ENCODE peak calls at places on chromosomes 16 and 17, in eight cellular contexts. V is upper lobe of left lung, P is GM12878, T is GM23338, J is K562, A is Panc1, N is HepG2, B is HCT116. I is an unnamed sample.

GRCh38 chr17:35218901-35219300 is 24.0 kb upstream of the SLFN5 start:
- ATAC-seq in V (peak), P (no peak), T (no peak), J (no peak), A (no peak), N (no peak), B (no peak), I (no peak)

GRCh38 chr16:85370881-85371651 is 242.1 kb upstream of the GSE1 start:
- ATAC-seq in V (peak), P (no peak), T (peak), J (peak), A (no peak), N (no peak), B (no peak), I (peak)

GRCh38 chr16:84829168-84829965 is 9.6 kb downstream of the CRISPLD2 start:
- ATAC-seq in V (peak), P (no peak), T (no peak), J (peak), A (peak), N (no peak), B (peak), I (peak)

GRCh38 chr16:48583075-48584065 is 26.6 kb downstream of the N4BP1 start:
- ATAC-seq in V (peak), P (no peak), T (no peak), J (no peak), A (peak), N (no peak), B (no peak), I (no peak)

GRCh38 chr17:37430051-37430591 is 23.4 kb downstream of the TADA2A start:
- ATAC-seq in V (peak), P (peak), T (no peak), J (peak), A (no peak), N (no peak), B (no peak), I (no peak)

GRCh38 chr17:74318391-74318790 is 7.6 kb upstream of the KIF19 start:
- ATAC-seq in V (no peak), P (no peak), T (no peak), J (no peak), A (no peak), N (no peak), B (no peak), I (no peak)

GRCh38 chr16:65769055-65769465 is 597.4 kb upstream of the CDH5 start:
- ATAC-seq in V (no peak), P (no peak), T (no peak), J (peak), A (no peak), N (no peak), B (no peak), I (no peak)

GRCh38 chr17:77279448-77280303 is 138.9 kb downstream of the SEC14L1 start:
- ATAC-seq in V (peak), P (peak), T (no peak), J (peak), A (peak), N (peak), B (peak), I (no peak)

GRCh38 chr17:81612172-81612571 is 24.7 kb downstream of the NPLOC4 start:
- ATAC-seq in V (no peak), P (no peak), T (no peak), J (no peak), A (no peak), N (no peak), B (no peak), I (no peak)

GRCh38 chr16:83609178-83609577 is 198.6 kb upstream of the HSBP1 start:
- ATAC-seq in V (no peak), P (no peak), T (no peak), J (no peak), A (no peak), N (no peak), B (no peak), I (no peak)
- TF ChIP-seq POLR2AphosphoS5 in V (no peak), P (no peak), T (no peak), J (no peak), A (no peak), N (no peak), B (no peak), I (no peak)

DNA sequence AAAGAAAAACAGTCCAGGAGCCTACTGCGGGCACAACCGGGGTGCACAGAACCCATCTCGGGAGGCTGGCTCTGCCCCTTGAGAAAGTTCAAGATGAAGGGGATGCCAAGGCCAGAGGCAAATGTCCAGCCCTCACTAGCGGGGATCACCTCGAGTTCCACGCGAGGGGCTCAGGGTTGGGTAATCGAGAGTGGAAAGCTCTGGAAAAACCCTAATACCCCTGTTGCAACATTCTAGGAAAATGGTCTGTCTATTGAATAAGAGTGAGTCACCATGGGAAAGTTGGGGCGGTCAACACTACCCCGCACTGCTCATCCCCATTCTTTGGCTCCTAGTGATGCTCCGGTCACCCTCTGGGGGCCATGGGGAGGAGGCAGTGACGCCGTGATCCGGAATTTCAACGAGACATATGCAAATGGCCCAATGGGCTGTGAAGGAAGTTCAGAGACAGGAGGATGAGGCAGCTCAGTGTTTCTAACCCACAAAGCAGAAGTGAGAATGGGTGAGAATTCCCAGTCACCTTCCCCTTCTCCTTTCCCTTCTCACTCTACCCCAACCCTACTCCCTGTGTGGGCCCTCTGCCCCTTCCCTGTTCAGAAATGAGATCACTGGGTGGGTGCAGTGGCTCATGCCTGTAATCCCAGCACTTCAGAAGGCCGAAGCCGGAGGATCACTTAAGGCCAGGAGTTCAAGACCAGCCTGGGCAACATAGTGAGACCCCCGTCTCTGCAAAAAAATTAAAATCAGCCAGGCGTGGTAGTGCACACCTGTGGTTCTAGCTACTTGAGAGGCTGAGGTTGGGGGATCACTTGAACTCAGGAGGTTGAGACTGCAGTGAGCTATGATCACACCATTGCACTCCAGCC is 22.4 kb downstream of the SOCS3 start:
- ATAC-seq in V (peak), P (peak), T (no peak), J (no peak), A (no peak), N (no peak), B (no peak), I (no peak)
- TF ChIP-seq POLR2AphosphoS5 in V (peak), P (no peak), T (no peak), J (no peak), A (no peak), N (no peak), B (no peak), I (no peak)

GRCh38 chr16:27242868-27243590 is 25.5 kb downstream of the NSMCE1 start:
- ATAC-seq in V (peak), P (peak), T (peak), J (peak), A (peak), N (peak), B (no peak), I (peak)
- TF ChIP-seq POLR2AphosphoS5 in V (peak), P (peak), T (no peak), J (no peak), A (no peak), N (no peak), B (no peak), I (peak)

DNA sequence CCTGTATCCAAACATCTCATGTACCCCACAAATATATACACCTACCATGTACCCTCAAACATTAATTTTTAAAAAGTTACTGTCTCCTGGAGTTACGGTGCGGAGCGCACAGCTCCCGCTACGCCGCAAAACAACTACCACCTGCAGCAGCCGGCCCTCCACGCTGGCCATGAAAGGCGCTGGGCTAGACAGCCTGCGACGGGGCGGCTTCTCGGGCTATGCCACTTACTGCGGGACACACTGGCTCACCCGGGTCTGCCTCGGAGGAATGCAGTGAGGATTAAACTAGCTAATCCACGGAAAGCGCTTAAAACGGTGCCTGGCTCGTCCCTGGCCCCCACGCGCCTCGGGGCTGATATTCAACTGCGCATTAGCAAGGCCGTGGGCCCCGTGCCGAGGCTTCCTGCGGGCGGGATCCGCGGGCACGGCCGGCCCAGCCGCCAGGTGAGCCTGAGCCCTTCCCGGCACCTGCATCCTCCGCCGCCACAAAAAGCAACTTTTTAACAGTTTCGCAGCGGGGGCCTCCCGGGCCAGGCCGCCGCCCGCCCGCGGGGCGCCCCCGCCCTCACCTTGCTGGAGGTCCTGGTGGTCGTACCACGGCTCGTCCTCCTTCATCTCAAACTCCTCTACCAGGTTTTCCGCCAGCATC is 633 bp downstream of the CDR2 start:
- ATAC-seq in V (peak), P (peak), T (peak), J (peak), A (peak), N (peak), B (peak), I (no peak)
- TF ChIP-seq POLR2AphosphoS5 in V (no peak), P (peak), T (no peak), J (no peak), A (no peak), N (no peak), B (no peak), I (peak)

GRCh38 chr17:28748852-28749515 is 5.2 kb downstream of the TRAF4 start:
- ATAC-seq in V (no peak), P (no peak), T (no peak), J (no peak), A (peak), N (no peak), B (no peak), I (no peak)

GRCh38 chr17:28745777-28746473 is 2.1 kb downstream of the TRAF4 start:
- ATAC-seq in V (no peak), P (no peak), T (peak), J (no peak), A (peak), N (no peak), B (no peak), I (no peak)

GRCh38 chr17:28746611-28747045 is 2.8 kb downstream of the TRAF4 start:
- ATAC-seq in V (no peak), P (no peak), T (peak), J (no peak), A (no peak), N (no peak), B (no peak), I (no peak)

GRCh38 chr17:28747801-28748750 is 4.3 kb downstream of the TRAF4 start:
- ATAC-seq in V (no peak), P (no peak), T (no peak), J (no peak), A (no peak), N (no peak), B (no peak), I (no peak)

DNA sequence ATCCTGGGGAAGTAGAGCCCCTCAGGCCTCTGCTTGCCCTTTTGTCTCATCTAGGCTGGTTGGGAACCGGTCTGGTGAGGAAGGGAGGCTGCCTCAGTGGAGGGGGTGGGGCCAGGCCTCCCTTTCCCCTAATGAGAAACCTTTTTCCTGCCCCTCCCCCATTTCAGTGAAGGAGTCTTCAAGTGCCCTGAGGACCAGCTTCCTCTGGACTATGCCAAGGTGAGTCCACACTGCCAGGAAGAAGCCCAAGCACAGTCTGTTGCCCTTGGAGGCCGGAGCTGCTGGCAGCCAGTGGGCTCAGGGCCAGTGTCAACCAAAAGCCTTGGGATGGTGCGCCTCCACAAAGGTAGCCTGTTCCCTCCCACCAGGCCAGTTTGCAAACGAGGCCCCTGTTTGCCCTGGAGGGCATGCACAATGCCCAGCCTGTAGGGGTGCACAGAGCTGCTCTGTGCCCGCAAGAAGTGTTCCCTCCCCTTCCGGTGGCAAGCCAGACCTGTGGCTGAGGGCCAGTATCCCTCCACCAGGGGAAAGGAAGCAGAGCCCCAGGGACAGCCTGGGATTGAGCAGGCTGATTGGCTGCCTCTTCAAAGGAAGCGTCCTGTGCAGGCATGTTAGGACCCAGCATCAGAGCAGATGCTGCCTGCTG is 3.4 kb downstream of the TRAF4 start:
- ATAC-seq in V (no peak), P (no peak), T (peak), J (no peak), A (no peak), N (no peak), B (no peak), I (no peak)
- TF ChIP-seq POLR2AphosphoS5 in V (peak), P (no peak), T (peak), J (no peak), A (no peak), N (no peak), B (no peak), I (no peak)

DNA sequence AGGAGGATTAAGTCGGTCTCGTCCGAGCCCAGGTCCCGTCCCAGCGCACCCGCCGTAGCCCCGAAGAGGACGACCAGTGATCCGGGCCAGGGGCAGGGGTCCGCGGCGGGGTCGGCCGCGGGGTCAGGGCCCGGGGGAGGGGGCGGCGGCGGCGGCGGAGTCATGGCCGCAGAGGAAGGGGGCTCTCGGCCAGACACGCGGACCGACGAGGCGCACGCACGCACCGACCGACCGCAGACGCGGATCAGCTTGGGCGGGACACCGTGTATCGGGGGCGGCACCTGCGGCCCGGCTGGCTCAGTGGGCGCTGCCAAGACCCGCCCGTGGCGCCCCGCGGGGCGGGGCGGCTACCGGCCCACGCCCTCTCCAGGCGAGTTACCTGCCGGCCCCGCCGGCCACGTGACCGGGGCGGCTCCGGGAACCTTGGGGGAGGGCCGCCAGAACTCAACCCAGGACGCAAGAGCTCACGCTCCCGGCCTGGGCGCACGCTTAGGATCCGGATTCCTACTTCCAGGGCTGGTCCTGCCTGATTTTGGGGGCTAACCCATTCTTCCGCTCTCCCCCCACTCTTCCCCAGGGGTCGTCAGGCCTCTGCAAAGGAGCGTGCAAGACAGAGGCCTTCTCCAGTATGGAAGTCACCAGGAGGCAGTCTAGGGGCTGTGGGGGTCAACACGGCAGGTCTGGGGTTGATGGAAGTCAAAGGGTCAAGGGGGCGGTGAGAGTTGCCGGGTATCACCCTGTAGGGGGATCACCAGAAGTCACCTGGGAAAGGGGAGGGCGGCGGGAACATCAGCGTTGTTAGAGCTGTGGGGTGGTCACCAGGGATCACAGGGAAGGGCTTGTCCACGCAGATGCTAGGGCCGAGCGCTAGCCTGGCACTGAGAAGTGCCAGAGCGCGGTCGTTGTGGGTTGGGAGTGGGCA is at the start of gene ESRP2:
- ATAC-seq in V (peak), P (no peak), T (peak), J (no peak), A (peak), N (peak), B (peak), I (no peak)
- TF ChIP-seq POLR2AphosphoS5 in V (peak), P (no peak), T (peak), J (no peak), A (peak), N (peak), B (peak), I (no peak)

GRCh38 chr16:23833504-23833903 is 2.3 kb upstream of the PRKCB start:
- ATAC-seq in V (no peak), P (no peak), T (no peak), J (no peak), A (no peak), N (no peak), B (no peak), I (no peak)

GRCh38 chr16:23833960-23834685 is 1.7 kb upstream of the PRKCB start:
- ATAC-seq in V (no peak), P (no peak), T (no peak), J (no peak), A (no peak), N (no peak), B (no peak), I (no peak)

GRCh38 chr16:23836078-23836403 is 258 bp downstream of the PRKCB start:
- ATAC-seq in V (no peak), P (peak), T (no peak), J (peak), A (no peak), N (no peak), B (no peak), I (peak)

GRCh38 chr16:23836404-23837291 is 865 bp downstream of the PRKCB start:
- ATAC-seq in V (peak), P (peak), T (peak), J (peak), A (peak), N (peak), B (no peak), I (peak)

DNA sequence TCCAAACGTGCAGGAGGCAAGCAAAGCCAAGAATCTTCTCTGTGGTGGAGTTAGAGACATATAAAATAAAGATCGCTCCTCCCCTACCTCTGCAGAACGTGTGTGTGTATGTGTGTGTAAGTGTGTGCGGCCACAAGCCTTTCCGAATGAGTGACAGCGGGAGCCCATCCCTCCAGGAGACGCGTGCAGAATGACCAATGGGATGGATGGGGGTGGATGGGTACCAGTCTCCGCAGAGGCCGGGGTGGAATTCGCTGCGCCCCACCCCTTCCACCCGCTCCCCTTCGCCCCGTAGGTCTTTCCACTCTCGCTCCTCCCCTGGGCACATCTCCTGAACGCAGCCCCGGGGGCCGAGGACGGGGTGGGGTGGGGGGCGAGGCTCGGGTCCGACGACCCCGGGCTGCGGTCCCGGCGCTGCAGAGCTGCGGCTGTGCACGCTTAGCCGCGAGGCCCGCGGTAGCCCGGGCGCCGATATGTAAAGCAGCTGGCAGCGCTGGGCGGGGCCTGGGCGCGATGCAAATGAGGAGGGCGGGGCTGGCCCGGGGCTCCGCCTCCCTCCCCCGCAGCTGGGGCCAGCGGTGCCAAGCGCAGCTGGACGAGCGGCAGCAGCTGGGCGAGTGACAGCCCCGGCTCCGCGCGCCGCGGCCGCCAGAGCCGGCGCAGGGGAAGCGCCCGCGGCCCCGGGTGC is at the start of gene PRKCB:
- ATAC-seq in V (peak), P (peak), T (peak), J (peak), A (no peak), N (peak), B (peak), I (peak)
- TF ChIP-seq POLR2AphosphoS5 in V (peak), P (peak), T (peak), J (no peak), A (no peak), N (no peak), B (no peak), I (no peak)

GRCh38 chr17:48335168-48335567 is 94.8 kb downstream of the SKAP1 start:
- ATAC-seq in V (no peak), P (no peak), T (no peak), J (no peak), A (no peak), N (no peak), B (no peak), I (no peak)
- TF ChIP-seq POLR2AphosphoS5 in V (no peak), P (no peak), T (no peak), J (no peak), A (no peak), N (no peak), B (no peak), I (no peak)

GRCh38 chr16:28260193-28260592 is 32.1 kb upstream of the SBK1 start:
- ATAC-seq in V (no peak), P (no peak), T (peak), J (no peak), A (no peak), N (no peak), B (no peak), I (no peak)

GRCh38 chr16:28259091-28259780 is 33.1 kb upstream of the SBK1 start:
- ATAC-seq in V (no peak), P (no peak), T (peak), J (no peak), A (peak), N (no peak), B (no peak), I (no peak)

GRCh38 chr16:28261916-28262315 is 30.4 kb upstream of the SBK1 start:
- ATAC-seq in V (no peak), P (no peak), T (no peak), J (no peak), A (no peak), N (no peak), B (peak), I (no peak)

GRCh38 chr16:28258571-28258970 is 33.8 kb upstream of the SBK1 start:
- ATAC-seq in V (no peak), P (no peak), T (peak), J (no peak), A (peak), N (no peak), B (no peak), I (peak)

DNA sequence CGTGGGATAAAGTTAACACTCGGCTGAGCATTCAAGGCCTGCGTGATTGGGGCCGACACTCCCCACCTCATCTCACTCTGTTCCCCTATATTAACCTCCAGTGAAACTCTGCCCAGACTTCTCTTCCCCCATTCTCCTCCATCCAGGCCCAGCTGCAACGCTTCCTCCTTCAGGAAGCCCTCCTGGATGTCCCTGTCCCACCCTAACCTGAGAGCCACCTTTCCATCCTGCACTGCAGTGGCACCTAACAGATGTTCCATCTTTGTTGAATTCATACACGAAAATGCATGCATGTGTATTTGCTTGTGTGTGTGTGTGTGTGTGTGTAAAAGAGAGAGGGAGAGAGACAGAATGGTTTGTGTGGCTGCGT is 32.6 kb upstream of the SBK1 start:
- ATAC-seq in V (no peak), P (no peak), T (no peak), J (no peak), A (no peak), N (no peak), B (no peak), I (no peak)
- TF ChIP-seq POLR2AphosphoS5 in V (no peak), P (no peak), T (no peak), J (no peak), A (no peak), N (no peak), B (no peak), I (no peak)

I was measured in gastroesophageal sphincter.